ENCODE peak calls at places on chromosomes 1 and 21, in seven cellular contexts. I, E, D, O, B, L and C are unnamed samples.

GRCh38 chr1:41045740-41046139 is 24.2 kb upstream of the SLFNL1 start:
- DNase-seq in I (no peak), E (no peak), D (no peak), O (no peak), B (peak), L (no peak), C (peak)

GRCh38 chr1:227244339-227245118 is 73.8 kb downstream of the CDC42BPA start:
- DNase-seq in I (no peak), E (no peak), D (no peak), O (no peak), B (no peak), L (no peak), C (no peak)

GRCh38 chr1:27356628-27357280 is 10.0 kb downstream of the MAP3K6 start:
- DNase-seq in I (peak), E (no peak), D (no peak), O (no peak), B (no peak), L (no peak), C (no peak)

GRCh38 chr1:189619682-189620332 is 857.9 kb downstream of the BRINP3 start:
- DNase-seq in I (no peak), E (no peak), D (no peak), O (no peak), B (no peak), L (no peak), C (no peak)

GRCh38 chr1:38576241-38576640 is 283.3 kb downstream of the RRAGC start:
- DNase-seq in I (no peak), E (no peak), D (no peak), O (no peak), B (peak), L (no peak), C (no peak)

GRCh38 chr1:4741876-4742423 is 87.5 kb downstream of the AJAP1 start:
- DNase-seq in I (no peak), E (no peak), D (no peak), O (no peak), B (no peak), L (no peak), C (no peak)

GRCh38 chr1:2973661-2974593 is 47.3 kb upstream of the ACTRT2 start:
- DNase-seq in I (no peak), E (no peak), D (peak), O (no peak), B (peak), L (no peak), C (no peak)

GRCh38 chr1:159600894-159601293 is 13.3 kb downstream of the APCS start:
- DNase-seq in I (no peak), E (no peak), D (no peak), O (no peak), B (no peak), L (no peak), C (no peak)

GRCh38 chr1:184483101-184483813 is 96.4 kb downstream of the C1orf21 start:
- DNase-seq in I (no peak), E (no peak), D (no peak), O (no peak), B (no peak), L (no peak), C (no peak)

GRCh38 chr21:37193006-37193405 is 74.1 kb downstream of the VPS26C start:
- DNase-seq in I (no peak), E (no peak), D (no peak), O (no peak), B (no peak), L (no peak), C (no peak)

GRCh38 chr1:150696590-150696989 is 364 bp downstream of the GOLPH3L start:
- DNase-seq in I (no peak), E (no peak), D (peak), O (no peak), B (no peak), L (no peak), C (no peak)

GRCh38 chr1:55746710-55747109 is 531.5 kb upstream of the USP24 start:
- DNase-seq in I (no peak), E (no peak), D (no peak), O (no peak), B (no peak), L (no peak), C (no peak)